ENCODE peak calls at places on chromosomes 3 and 15, in six cellular contexts. A is transverse colon, Q is bronchial epithelial cell, C is A172, F is fibroblast of mammary gland, P is MM.1S. I is an unnamed sample.

GRCh38 chr15:50943623-50944022 is 35.1 kb downstream of the AP4E1 start:
- DNase-seq in A (no peak), Q (peak; percentile 61), C (no peak), F (peak; percentile 54), P (no peak), I (no peak)

GRCh38 chr15:35448294-35448693 is 97.7 kb downstream of the DPH6 start:
- DNase-seq in A (no peak), Q (peak; percentile 78), C (no peak), F (peak; percentile 47), P (no peak), I (no peak)

GRCh38 chr3:39180546-39181346 is 11.6 kb downstream of the XIRP1 start:
- DNase-seq in A (peak; percentile 97), Q (peak; percentile 73), C (peak; percentile 81), F (peak; percentile 76), P (peak; percentile 95), I (peak; percentile 63)

GRCh38 chr3:125165189-125165947 is 47.2 kb downstream of the SLC12A8 start:
- DNase-seq in A (no peak), Q (no peak), C (peak; percentile 59), F (peak; percentile 60), P (no peak), I (no peak)

GRCh38 chr3:46231323-46231722 is 10.9 kb upstream of the CCR3 start:
- DNase-seq in A (no peak), Q (no peak), C (no peak), F (no peak), P (no peak), I (no peak)

GRCh38 chr3:18937574-18937973 is 210.7 kb upstream of the KCNH8 start:
- DNase-seq in A (no peak), Q (peak; percentile 43), C (peak; percentile 22), F (no peak), P (no peak), I (no peak)

GRCh38 chr15:29911705-29912104 is 89.4 kb upstream of the TJP1 start:
- DNase-seq in A (no peak), Q (no peak), C (no peak), F (no peak), P (no peak), I (no peak)

GRCh38 chr3:16085884-16086608 is 88.4 kb upstream of the GALNT15 start:
- DNase-seq in A (no peak), Q (no peak), C (no peak), F (peak; percentile 59), P (no peak), I (no peak)

GRCh38 chr3:177589921-177590336 is 392.6 kb upstream of the TBL1XR1 start:
- DNase-seq in A (no peak), Q (peak; percentile 99), C (peak; percentile 91), F (peak; percentile 99), P (peak; percentile 62), I (peak; percentile 100)

GRCh38 chr3:171873561-171873960 is 30.4 kb downstream of the TMEM212 start:
- DNase-seq in A (no peak), Q (peak; percentile 51), C (peak; percentile 88), F (peak; percentile 78), P (no peak), I (peak; percentile 78)

GRCh38 chr3:108976058-108976457 is 22.4 kb upstream of the GUCA1C start:
- DNase-seq in A (no peak), Q (no peak), C (no peak), F (no peak), P (no peak), I (no peak)

GRCh38 chr15:87326274-87326673 is 930.3 kb downstream of the NTRK3 start:
- DNase-seq in A (no peak), Q (no peak), C (peak; percentile 54), F (no peak), P (no peak), I (no peak)

GRCh38 chr3:55449527-55449926 is 37.6 kb downstream of the WNT5A start:
- DNase-seq in A (no peak), Q (no peak), C (no peak), F (no peak), P (no peak), I (no peak)

GRCh38 chr3:175208316-175208715 is 349.2 kb downstream of the NAALADL2 start:
- DNase-seq in A (no peak), Q (peak; percentile 25), C (peak; percentile 42), F (peak; percentile 66), P (no peak), I (peak; percentile 6)

GRCh38 chr15:75694241-75695182 is 18.1 kb downstream of the CSPG4 start:
- DNase-seq in A (peak; percentile 64), Q (peak; percentile 92), C (peak; percentile 96), F (peak; percentile 98), P (no peak), I (peak; percentile 79)